ENCODE peak calls at places on chromosomes 5 and 9, in eight cellular contexts. X is SW 1271; F is stimulated activated effector memory CD8-positive, alpha-beta T cell treated with anti-CD3 and anti-CD28 coated beads, Interleukin-12 subunit alpha, Interleukin-12 subunit beta, amount 100 ng/mL, for 72 hours; Z is testis; M is natural killer cell; Y is effector memory CD8-positive, alpha-beta T cell; Q is CD8-positive, alpha-beta memory T cell; I is cardiac muscle cell. G is an unnamed sample.

GRCh38 chr5:157247267-157247666 is 18.7 kb upstream of the CYFIP2 start:
- DNase-seq in F (peak), X (no peak), Z (no peak), M (no peak), I (no peak), Q (no peak), Y (no peak), G (no peak)

GRCh38 chr9:129305246-129305645 is 127.2 kb upstream of the IER5L start:
- DNase-seq in Q (no peak), Y (no peak), M (peak), X (no peak), F (no peak), I (no peak), Z (no peak), G (no peak)

GRCh38 chr9:136624184-136624951 is 38.3 kb upstream of the EGFL7 start:
- DNase-seq in Y (no peak), F (no peak), M (no peak), I (no peak), X (no peak), Z (no peak), Q (no peak), G (no peak)

GRCh38 chr9:92535940-92536850 is at the start of gene ECM2:
- DNase-seq in X (no peak), M (no peak), Q (no peak), Z (no peak), F (no peak), I (peak), Y (no peak), G (no peak)

GRCh38 chr5:86797677-86798076 is 179.9 kb downstream of the COX7C start:
- DNase-seq in X (no peak), Z (no peak), F (no peak), Y (no peak), M (no peak), Q (no peak), I (peak), G (peak)

GRCh38 chr5:150510460-150511263 is 2.7 kb downstream of the NDST1 start:
- DNase-seq in M (no peak), Y (no peak), X (no peak), Q (no peak), Z (no peak), I (no peak), F (no peak), G (no peak)

GRCh38 chr9:131645078-131645776 is 94.6 kb downstream of the RAPGEF1 start:
- DNase-seq in F (peak), X (no peak), Y (no peak), M (peak), I (no peak), Z (no peak), Q (no peak), G (peak)

GRCh38 chr9:115989816-115990215 is 163.8 kb upstream of the PAPPA start:
- DNase-seq in Z (no peak), F (no peak), X (no peak), Q (no peak), I (no peak), Y (no peak), M (no peak), G (no peak)

GRCh38 chr9:13322828-13323550 is 43.5 kb upstream of the MPDZ start:
- DNase-seq in M (no peak), I (no peak), Q (no peak), Y (no peak), Z (no peak), X (no peak), F (no peak), G (no peak)

GRCh38 chr5:132458651-132459030 is 31.9 kb downstream of the IRF1 start:
- DNase-seq in M (peak), I (peak), F (no peak), X (no peak), Z (no peak), Q (no peak), Y (no peak), G (no peak)

GRCh38 chr9:114308361-114308950 is 14.4 kb upstream of the ORM1 start:
- DNase-seq in I (no peak), M (peak), X (no peak), F (no peak), Z (peak), Q (no peak), Y (no peak), G (no peak)

G was measured in MV-4-11.